ENCODE peak calls at places on chromosomes 7 and 10, in eight cellular contexts. H is left lung; Z is activated CD8-positive, alpha-beta T cell treated with anti-CD3 and anti-CD28 coated beads, Interleukin-2, amount 10 ng/mL, durations not matched to agents 7 days and 5 days; F is mucosa of descending colon; Q is effector memory CD8-positive, alpha-beta T cell; J is HepG2; V is Right ventricle myocardium superior; M is CD4-positive, CD25-positive, alpha-beta regulatory T cell. C is an unnamed sample.

GRCh38 chr7:156218544-156219306 is 406.5 kb upstream of the SHH start:
- ATAC-seq in V (no peak), Z (no peak), M (no peak), J (peak), F (no peak), H (no peak), Q (no peak), C (no peak)

GRCh38 chr7:151844080-151844827 is 32.7 kb downstream of the PRKAG2 start:
- ATAC-seq in H (peak), Z (no peak), M (no peak), V (no peak), F (peak), Q (no peak), J (peak), C (peak)

GRCh38 chr10:133050376-133050775 is 37.3 kb upstream of the ADGRA1 start:
- ATAC-seq in M (no peak), H (no peak), Q (no peak), Z (no peak), V (no peak), J (no peak), F (no peak), C (no peak)

GRCh38 chr7:42180806-42181205 is 56.2 kb downstream of the GLI3 start:
- ATAC-seq in Q (no peak), Z (no peak), H (no peak), F (no peak), M (no peak), J (no peak), V (no peak), C (no peak)

GRCh38 chr7:155788616-155789000 is 23.7 kb downstream of the SHH start:
- ATAC-seq in Q (no peak), Z (no peak), F (no peak), M (no peak), J (peak), V (no peak), H (no peak), C (peak)

GRCh38 chr10:22701132-22701851 is 13.1 kb downstream of the PIP4K2A start:
- ATAC-seq in F (no peak), H (no peak), Z (no peak), Q (peak), J (no peak), M (peak), V (no peak), C (no peak)

GRCh38 chr10:121653608-121654007 is 55.4 kb upstream of the FGFR2 start:
- ATAC-seq in M (no peak), Q (no peak), F (no peak), V (no peak), H (no peak), Z (no peak), J (no peak), C (no peak)

GRCh38 chr7:155477469-155477868 is 19.5 kb downstream of the EN2 start:
- ATAC-seq in F (no peak), J (no peak), M (no peak), Q (no peak), Z (no peak), V (no peak), H (no peak), C (no peak)

GRCh38 chr10:78706256-78706655 is 362.5 kb upstream of the ZMIZ1 start:
- ATAC-seq in Z (no peak), J (no peak), F (no peak), H (no peak), Q (no peak), M (no peak), V (no peak), C (peak)

GRCh38 chr7:99953649-99954048 is 22.2 kb downstream of the AZGP1 start:
- ATAC-seq in Z (no peak), M (no peak), F (peak), H (peak), V (peak), J (no peak), Q (no peak), C (peak)

C was measured in esophagus mucosa.